ENCODE peak calls at places on chromosome 1, in five cellular contexts. H is stimulated activated CD8-positive, alpha-beta memory T cell treated with anti-CD3 and anti-CD28 coated beads, Interleukin-15, amount 100 ng/mL, for 4 hours; D is T follicular helper cell; G is fibroblast of the conjunctiva; B is iPS-NIHi11. O is an unnamed sample.

GRCh38 chr1:161531986-161532875 is 7.9 kb downstream of the HSPA6 start:
- DNase-seq in H (no peak), D (no peak), G (no peak), B (no peak), O (no peak)

GRCh38 chr1:22053018-22053860 is 730 bp downstream of the CDC42 start:
- DNase-seq in H (no peak), D (peak; percentile 34), G (peak; percentile 47), B (peak; percentile 77), O (peak; percentile 40)

GRCh38 chr1:19715334-19716203 is 50.9 kb downstream of the HTR6 start:
- DNase-seq in H (peak; percentile 58), D (peak; percentile 70), G (peak; percentile 95), B (peak; percentile 95), O (peak; percentile 62)

GRCh38 chr1:21622466-21623315 is 46.5 kb downstream of the RAP1GAP start:
- DNase-seq in H (no peak), D (peak; percentile 18), G (no peak), B (peak; percentile 98), O (peak; percentile 6)

GRCh38 chr1:10502206-10502605 is 27.5 kb downstream of the PEX14 start:
- DNase-seq in H (no peak), D (no peak), G (no peak), B (no peak), O (no peak)

GRCh38 chr1:152047607-152047953 is 10.8 kb upstream of the S100A11 start:
- DNase-seq in H (no peak), D (no peak), G (no peak), B (no peak), O (peak; percentile 42)

GRCh38 chr1:31718519-31718918 is 14.7 kb upstream of the COL16A1 start:
- DNase-seq in H (no peak), D (no peak), G (no peak), B (no peak), O (no peak)

GRCh38 chr1:188237573-188238353 is 1409.0 kb downstream of the PLA2G4A start:
- DNase-seq in H (no peak), D (no peak), G (no peak), B (no peak), O (no peak)

GRCh38 chr1:226066415-226067077 is 4.0 kb downstream of the H3-3A start:
- DNase-seq in H (no peak), D (no peak), G (no peak), B (no peak), O (no peak)

GRCh38 chr1:42848823-42849537 is 2.6 kb downstream of the ZNF691 start:
- DNase-seq in H (no peak), D (no peak), G (no peak), B (no peak), O (no peak)

GRCh38 chr1:28553229-28553930 is 495 bp downstream of the TRNAU1AP start:
- DNase-seq in H (no peak), D (no peak), G (no peak), B (peak; percentile 73), O (no peak)

GRCh38 chr1:202230061-202230938 is 36.7 kb downstream of the LGR6 start:
- DNase-seq in H (no peak), D (no peak), G (no peak), B (no peak), O (no peak)

GRCh38 chr1:178530520-178530919 is 17.6 kb downstream of the TEX35 start:
- DNase-seq in H (no peak), D (no peak), G (no peak), B (no peak), O (no peak)

GRCh38 chr1:41463516-41463915 is 21.0 kb downstream of the EDN2 start:
- DNase-seq in H (no peak), D (no peak), G (no peak), B (no peak), O (no peak)

GRCh38 chr1:237932806-237933205 is 42.1 kb upstream of the ZP4 start:
- DNase-seq in H (no peak), D (no peak), G (no peak), B (no peak), O (no peak)

O was measured in T-helper 22 cell.